ENCODE peak calls at places on chromosomes 4 and X, in five cellular contexts. T, L, Y, Q and Z are unnamed samples.

GRCh38 chrX:2707334-2707760 is 16.3 kb downstream of the CD99 start:
- DNase-seq in T (peak; percentile 95), L (peak; percentile 35), Y (peak; percentile 64), Q (peak; percentile 58), Z (peak; percentile 57)

GRCh38 chr4:108181704-108182103 is 13.0 kb upstream of the LEF1 start:
- DNase-seq in T (no peak), L (no peak), Y (no peak), Q (no peak), Z (no peak)

GRCh38 chr4:136337216-136337615 is 1195.1 kb downstream of the PCDH18 start:
- DNase-seq in T (no peak), L (no peak), Y (no peak), Q (no peak), Z (no peak)

GRCh38 chrX:35340451-35340850 is 397.9 kb downstream of the FAM47B start:
- DNase-seq in T (no peak), L (no peak), Y (no peak), Q (no peak), Z (no peak)

GRCh38 chrX:1443496-1444075 is 9.1 kb downstream of the ASMTL start:
- DNase-seq in T (no peak), L (no peak), Y (peak; percentile 8), Q (peak; percentile 7), Z (no peak)

GRCh38 chr4:53748328-53748772 is 157.1 kb upstream of the LNX1 start:
- DNase-seq in T (no peak), L (no peak), Y (peak; percentile 33), Q (no peak), Z (peak; percentile 43)

GRCh38 chrX:123975180-123975579 is 13.7 kb downstream of the STAG2 start:
- DNase-seq in T (peak; percentile 31), L (no peak), Y (no peak), Q (no peak), Z (no peak)

GRCh38 chr4:156255608-156256007 is 301.9 kb upstream of the CTSO start:
- DNase-seq in T (no peak), L (no peak), Y (no peak), Q (no peak), Z (no peak)

GRCh38 chrX:10486373-10486772 is 134.0 kb downstream of the MID1 start:
- DNase-seq in T (peak; percentile 84), L (no peak), Y (peak; percentile 33), Q (no peak), Z (no peak)

GRCh38 chr4:54837576-54838140 is 179.9 kb downstream of the KIT start:
- DNase-seq in T (no peak), L (no peak), Y (no peak), Q (no peak), Z (no peak)

DNA sequence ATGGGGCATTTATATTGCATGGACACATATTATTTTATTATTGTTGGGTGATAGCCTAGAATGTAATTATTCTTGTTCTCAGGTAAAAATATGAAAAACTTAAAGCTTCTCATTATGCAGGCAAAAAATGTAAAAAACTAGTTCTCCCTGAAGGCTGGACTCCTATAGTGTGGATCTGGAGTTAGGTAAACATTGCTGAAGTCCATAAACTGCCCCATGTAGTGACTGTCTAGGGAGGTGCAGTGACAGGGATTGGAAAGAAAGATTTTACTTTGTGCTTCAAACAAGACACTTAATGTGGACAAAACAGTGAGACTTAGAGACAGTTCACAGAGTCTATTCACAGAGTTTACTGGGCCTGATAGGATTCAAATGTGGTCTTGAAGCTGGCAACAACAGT is 17.0 kb downstream of the ADH6 start:
- DNase-seq in T (no peak), L (no peak), Y (no peak), Q (no peak), Z (no peak)
- H3K27ac ChIP-seq in T (peak overlapping the region; percentile 96), L (no peak overlapping the region), Y (peak overlapping the region; percentile 70), Q (peak overlapping the region; percentile 77), Z (peak overlapping the region; percentile 59)

GRCh38 chr4:35673137-35673536 is 571.2 kb downstream of the ARAP2 start:
- DNase-seq in T (no peak), L (no peak), Y (no peak), Q (no peak), Z (no peak)
- H3K27ac ChIP-seq in T (no peak overlapping the region), L (no peak overlapping the region), Y (no peak overlapping the region), Q (no peak overlapping the region), Z (no peak overlapping the region)

GRCh38 chrX:119692241-119693031 is 532 bp downstream of the SEPTIN6 start:
- DNase-seq in T (peak; percentile 48), L (peak; percentile 52), Y (peak; percentile 70), Q (peak; percentile 41), Z (peak; percentile 47)
- H3K27ac ChIP-seq in T (peak overlapping the region; percentile 24), L (peak overlapping the region; percentile 89), Y (peak overlapping the region; percentile 1), Q (peak overlapping the region; percentile 59), Z (peak overlapping the region; percentile 91)

GRCh38 chrX:6748595-6748994 is 213.7 kb upstream of the VCX3A start:
- DNase-seq in T (no peak), L (no peak), Y (no peak), Q (no peak), Z (no peak)
- H3K27ac ChIP-seq in T (no peak overlapping the region), L (no peak overlapping the region), Y (no peak overlapping the region), Q (no peak overlapping the region), Z (no peak overlapping the region)

DNA sequence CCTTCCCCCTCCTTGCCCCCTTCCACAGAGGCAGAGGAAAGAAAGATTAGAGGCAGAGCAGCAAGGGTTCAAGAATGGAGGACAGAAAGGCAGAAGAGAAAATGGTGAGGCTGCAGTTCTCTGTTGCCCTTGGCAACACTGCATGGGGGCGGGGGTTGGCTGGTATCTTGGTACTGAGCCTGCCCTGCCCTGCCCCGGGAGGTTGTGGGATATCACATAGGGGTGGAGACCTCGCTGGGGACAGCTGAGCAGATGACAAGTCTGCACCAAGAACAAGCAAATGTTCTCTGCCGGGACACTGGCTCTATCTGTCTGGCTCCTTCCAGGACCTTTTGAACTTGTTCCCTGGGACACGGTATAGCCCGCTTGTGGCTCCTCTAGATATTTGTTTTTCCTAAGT is 39.8 kb downstream of the NHS start:
- DNase-seq in T (no peak), L (no peak), Y (peak; percentile 82), Q (peak; percentile 15), Z (peak; percentile 22)
- H3K27ac ChIP-seq in T (no peak overlapping the region), L (no peak overlapping the region), Y (peak overlapping the region; percentile 58), Q (no peak overlapping the region), Z (no peak overlapping the region)

GRCh38 chr4:153512162-153512852 is 46.1 kb downstream of the TMEM131L start:
- DNase-seq in T (no peak), L (no peak), Y (no peak), Q (no peak), Z (no peak)
- H3K27ac ChIP-seq in T (no peak overlapping the region), L (no peak overlapping the region), Y (no peak overlapping the region), Q (peak overlapping the region; percentile 65), Z (no peak overlapping the region)

GRCh38 chr4:102826105-102826889 is 1.1 kb downstream of the UBE2D3 start:
- DNase-seq in T (no peak), L (no peak), Y (no peak), Q (no peak), Z (no peak)

GRCh38 chr4:102824398-102824797 is 3.0 kb downstream of the UBE2D3 start:
- DNase-seq in T (peak; percentile 15), L (no peak), Y (no peak), Q (no peak), Z (no peak)

GRCh38 chr4:102825261-102826071 is 1.9 kb downstream of the UBE2D3 start:
- DNase-seq in T (peak; percentile 73), L (no peak), Y (no peak), Q (peak; percentile 48), Z (peak; percentile 28)

GRCh38 chr4:102823897-102824296 is 3.5 kb downstream of the UBE2D3 start:
- DNase-seq in T (peak; percentile 57), L (no peak), Y (no peak), Q (no peak), Z (no peak)

DNA sequence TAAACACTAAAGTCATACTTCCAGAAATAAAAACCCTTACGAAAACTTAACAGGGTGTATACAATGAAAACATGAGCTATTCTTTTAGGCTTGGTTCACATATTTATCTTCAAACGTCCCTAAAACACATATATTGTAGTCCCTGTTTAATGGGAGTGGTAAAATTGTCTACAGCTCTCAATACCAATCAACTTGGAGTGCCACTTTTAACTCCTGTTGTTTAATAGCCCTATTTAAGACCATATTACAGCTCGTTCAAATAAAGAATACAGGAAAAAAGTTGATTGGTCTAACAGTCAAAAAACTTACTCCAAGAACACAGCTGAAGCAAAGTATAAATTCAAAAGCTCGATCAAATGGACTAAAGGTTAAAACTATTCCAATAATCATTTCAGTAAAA is 3.9 kb downstream of the UBE2D3 start:
- DNase-seq in T (no peak), L (no peak), Y (no peak), Q (no peak), Z (no peak)
- H3K27ac ChIP-seq in T (no peak overlapping the region), L (peak overlapping the region; percentile 5), Y (no peak overlapping the region), Q (no peak overlapping the region), Z (peak overlapping the region; percentile 99)

GRCh38 chr4:30718889-30719252 is 1.3 kb upstream of the PCDH7 start:
- DNase-seq in T (peak; percentile 48), L (no peak), Y (peak; percentile 30), Q (no peak), Z (no peak)

GRCh38 chr4:30716158-30716557 is 4.0 kb upstream of the PCDH7 start:
- DNase-seq in T (peak; percentile 53), L (no peak), Y (no peak), Q (no peak), Z (no peak)

GRCh38 chr4:30716671-30717207 is 3.4 kb upstream of the PCDH7 start:
- DNase-seq in T (no peak), L (no peak), Y (no peak), Q (no peak), Z (no peak)

GRCh38 chr4:30718021-30718888 is 1.9 kb upstream of the PCDH7 start:
- DNase-seq in T (peak; percentile 36), L (no peak), Y (peak; percentile 71), Q (peak; percentile 34), Z (peak; percentile 19)

DNA sequence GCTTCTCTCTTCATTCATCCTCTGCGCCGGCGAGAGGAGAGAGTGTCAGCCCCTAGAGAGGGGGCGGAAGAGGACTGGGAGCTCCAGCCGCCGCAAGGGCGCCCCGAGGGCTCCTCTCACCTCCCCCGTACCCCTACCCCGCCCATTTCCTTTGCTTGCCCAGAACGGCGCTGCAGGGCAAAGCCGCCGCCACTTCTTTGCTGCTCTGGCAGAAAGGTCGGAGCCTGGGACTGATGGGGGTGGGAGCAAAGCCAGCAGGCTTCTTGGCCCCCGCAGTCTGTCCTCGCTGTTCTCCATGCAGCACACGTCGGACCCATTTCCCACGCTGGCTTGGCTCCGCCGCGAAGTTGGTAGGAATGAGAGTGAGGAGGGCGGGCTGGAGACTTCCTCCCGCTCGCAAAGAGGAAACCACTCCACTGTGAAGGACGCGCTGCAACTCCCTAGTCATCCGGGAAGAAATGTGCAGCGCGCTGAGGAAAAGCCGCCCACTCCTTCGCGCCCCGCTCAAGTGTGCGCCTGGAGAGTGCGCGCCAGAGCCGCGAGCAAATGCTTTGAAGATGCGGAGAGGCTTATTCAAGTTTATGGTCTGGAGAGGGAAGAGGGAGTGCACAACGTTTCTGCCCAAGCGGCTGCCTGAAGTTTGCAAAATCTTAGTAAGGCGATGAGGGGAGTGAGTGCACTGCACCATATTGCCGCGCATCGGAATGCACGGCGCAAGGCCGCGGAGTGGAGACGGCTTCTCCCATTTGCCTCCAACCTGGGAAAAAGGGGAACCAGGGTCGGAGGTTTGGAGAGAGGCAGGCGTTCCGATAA is 2.8 kb upstream of the PCDH7 start:
- DNase-seq in T (peak; percentile 70), L (no peak), Y (peak; percentile 78), Q (peak; percentile 27), Z (peak; percentile 17)
- H3K27ac ChIP-seq in T (peak overlapping the region; percentile 61), L (no peak overlapping the region), Y (no peak overlapping the region), Q (peak overlapping the region; percentile 2), Z (peak overlapping the region; percentile 78)

DNA sequence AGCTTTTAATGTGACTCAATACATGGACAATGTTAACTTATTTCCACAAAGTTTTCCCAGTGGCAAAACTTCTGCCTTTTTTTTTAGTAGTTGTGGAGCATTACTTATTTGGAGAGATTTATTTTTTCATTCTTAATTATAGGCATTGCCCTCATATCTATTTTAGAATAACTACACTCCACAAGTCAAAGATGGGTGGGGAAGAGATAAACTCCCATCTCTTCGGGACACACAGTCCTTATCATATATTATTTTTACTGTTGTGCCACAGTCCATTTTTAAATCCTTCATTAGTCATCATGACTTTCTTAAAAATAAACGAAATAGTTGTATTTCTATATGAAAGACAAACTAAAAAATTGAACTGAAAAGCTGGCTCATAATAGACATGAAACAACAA is 1.2 kb downstream of the DMD start:
- DNase-seq in T (no peak), L (no peak), Y (no peak), Q (no peak), Z (no peak)
- H3K27ac ChIP-seq in T (peak overlapping the region; percentile 33), L (no peak overlapping the region), Y (no peak overlapping the region), Q (peak overlapping the region; percentile 90), Z (peak overlapping the region; percentile 66)